ENCODE peak calls at places on chromosome 15, in seven cellular contexts. I is tibial nerve, G is cardiac fibroblast, D is AG04450, O is epithelial cell of esophagus, N is WERI-Rb-1, W is endodermal cell. L is an unnamed sample.

GRCh38 chr15:38247336-38247735 is 5.3 kb upstream of the SPRED1 start:
- DNase-seq in O (no peak), I (no peak), G (peak), N (no peak), D (no peak), W (no peak), L (no peak)

GRCh38 chr15:76533060-76533955 is 196.7 kb downstream of the ISL2 start:
- DNase-seq in I (no peak), G (peak), D (no peak), N (no peak), O (peak), W (no peak), L (no peak)

GRCh38 chr15:85889956-85890619 is 95.4 kb upstream of the KLHL25 start:
- DNase-seq in W (no peak), G (no peak), I (no peak), D (no peak), O (no peak), N (no peak), L (no peak)

GRCh38 chr15:58498821-58499580 is 67.2 kb downstream of the LIPC start:
- DNase-seq in D (peak), W (no peak), G (peak), O (peak), I (no peak), N (peak), L (no peak)

GRCh38 chr15:51848811-51849210 is 19.4 kb downstream of the TMOD3 start:
- DNase-seq in N (no peak), W (no peak), D (no peak), O (no peak), I (no peak), G (no peak), L (no peak)

GRCh38 chr15:41832875-41833274 is 5.0 kb downstream of the JMJD7 start:
- DNase-seq in O (peak), W (no peak), I (no peak), D (no peak), G (no peak), N (no peak), L (no peak)

GRCh38 chr15:57019496-57020160 is 101.2 kb downstream of the TCF12 start:
- DNase-seq in W (no peak), N (no peak), I (no peak), G (peak), D (no peak), O (peak), L (no peak)

GRCh38 chr15:69713726-69714559 is 261.3 kb downstream of the RPLP1 start:
- DNase-seq in O (no peak), I (no peak), N (no peak), W (no peak), G (no peak), D (no peak), L (no peak)

GRCh38 chr15:55481842-55482241 is 26.2 kb downstream of the DNAAF4 start:
- DNase-seq in W (no peak), I (no peak), N (no peak), D (no peak), O (no peak), G (no peak), L (no peak)

GRCh38 chr15:44435893-44436667 is 8.7 kb downstream of the CTDSPL2 start:
- DNase-seq in O (peak), W (no peak), I (no peak), N (no peak), D (no peak), G (peak), L (no peak)

GRCh38 chr15:25579127-25579526 is 140.3 kb upstream of the UBE3A start:
- DNase-seq in O (no peak), N (no peak), G (no peak), D (no peak), W (no peak), I (no peak), L (no peak)

GRCh38 chr15:65547841-65548240 is 17.6 kb downstream of the HACD3 start:
- DNase-seq in O (no peak), D (no peak), I (no peak), N (no peak), W (no peak), G (no peak), L (peak)

GRCh38 chr15:94968133-94968532 is 736.8 kb downstream of the MCTP2 start:
- DNase-seq in W (no peak), O (no peak), N (no peak), I (no peak), G (peak), D (no peak), L (no peak)

GRCh38 chr15:61459785-61460707 is 230.9 kb upstream of the RORA start:
- DNase-seq in O (peak), W (no peak), I (no peak), G (peak), D (no peak), N (peak), L (no peak)

GRCh38 chr15:45254405-45255293 is 2.6 kb downstream of the SLC28A2 start:
- DNase-seq in W (no peak), G (peak), D (peak), N (no peak), O (peak), I (no peak), L (no peak)

GRCh38 chr15:101349497-101349951 is 54.5 kb upstream of the SNRPA1 start:
- DNase-seq in W (no peak), D (no peak), N (no peak), O (peak), I (no peak), G (no peak), L (no peak)

GRCh38 chr15:70339551-70340517 is 242.1 kb upstream of the TLE3 start:
- DNase-seq in W (peak), I (no peak), O (no peak), N (peak), D (no peak), G (peak), L (no peak)

GRCh38 chr15:49889525-49889924 is 229.5 kb downstream of the ATP8B4 start:
- DNase-seq in N (no peak), O (no peak), D (no peak), I (no peak), G (no peak), W (no peak), L (no peak)

GRCh38 chr15:90060797-90061196 is 41.5 kb downstream of the IDH2 start:
- DNase-seq in N (no peak), O (peak), D (no peak), W (no peak), I (no peak), G (peak), L (no peak)

GRCh38 chr15:31317980-31318342 is 8.7 kb upstream of the KLF13 start:
- DNase-seq in O (no peak), I (no peak), G (no peak), D (no peak), N (no peak), W (no peak), L (no peak)

GRCh38 chr15:90664650-90665287 is 52.4 kb upstream of the BLM start:
- DNase-seq in N (peak), I (no peak), G (peak), O (peak), W (no peak), D (no peak), L (no peak)

GRCh38 chr15:43769584-43770228 is 7.1 kb downstream of the ELL3 start:
- DNase-seq in I (no peak), O (peak), N (peak), D (peak), W (peak), G (peak), L (no peak)

GRCh38 chr15:29061746-29062660 is 176.2 kb downstream of the APBA2 start:
- DNase-seq in I (no peak), G (no peak), W (peak), N (no peak), O (no peak), D (no peak), L (no peak)

GRCh38 chr15:71638876-71639275 is 171.5 kb upstream of the NR2E3 start:
- DNase-seq in N (no peak), G (no peak), D (no peak), W (no peak), O (no peak), I (no peak), L (no peak)

GRCh38 chr15:51926808-51927207 is 44.8 kb downstream of the LEO1 start:
- DNase-seq in G (no peak), N (no peak), W (no peak), O (no peak), I (no peak), D (no peak), L (no peak)

GRCh38 chr15:56019060-56019793 is 25.8 kb upstream of the NEDD4 start:
- DNase-seq in G (no peak), D (no peak), O (peak), W (no peak), N (no peak), I (no peak), L (no peak)

GRCh38 chr15:81085213-81085612 is 48.9 kb upstream of the CFAP161 start:
- DNase-seq in W (no peak), O (no peak), G (no peak), D (no peak), I (no peak), N (no peak), L (no peak)

GRCh38 chr15:63908281-63908680 is 74.5 kb upstream of the HERC1 start:
- DNase-seq in O (no peak), W (no peak), I (no peak), G (no peak), D (no peak), N (no peak), L (no peak)

GRCh38 chr15:69893863-69894262 is 203.9 kb downstream of the TLE3 start:
- DNase-seq in W (peak), D (no peak), I (no peak), O (no peak), G (peak), N (peak), L (no peak)

GRCh38 chr15:69375151-69375790 is 38.9 kb upstream of the KIF23 start:
- DNase-seq in O (no peak), W (no peak), D (no peak), I (no peak), G (no peak), N (no peak), L (no peak)

GRCh38 chr15:59439571-59439970 is 1.6 kb downstream of the FAM81A start:
- DNase-seq in G (no peak), N (no peak), O (no peak), W (no peak), D (no peak), I (no peak), L (no peak)

GRCh38 chr15:43912991-43913927 is 86.5 kb downstream of the WDR76 start:
- DNase-seq in W (no peak), N (no peak), D (peak), O (peak), G (peak), I (no peak), L (peak)

GRCh38 chr15:43127752-43128151 is 5.6 kb upstream of the TMEM62 start:
- DNase-seq in I (no peak), G (no peak), N (no peak), W (no peak), O (peak), D (no peak), L (no peak)

GRCh38 chr15:99467338-99467720 is 98.5 kb upstream of the MEF2A start:
- DNase-seq in N (no peak), D (no peak), G (no peak), I (no peak), W (no peak), O (no peak), L (no peak)

GRCh38 chr15:83436513-83437158 is 10.5 kb upstream of the SH3GL3 start:
- DNase-seq in I (no peak), G (peak), O (peak), N (peak), D (no peak), W (peak), L (peak)

GRCh38 chr15:31811641-31812040 is 218.7 kb upstream of the CHRNA7 start:
- DNase-seq in G (no peak), D (no peak), I (no peak), N (no peak), W (no peak), O (no peak), L (no peak)

GRCh38 chr15:77790481-77790880 is 157.8 kb upstream of the LINGO1 start:
- DNase-seq in D (no peak), N (no peak), I (no peak), W (no peak), G (no peak), O (no peak), L (no peak)

GRCh38 chr15:77795446-77795845 is 162.7 kb upstream of the LINGO1 start:
- DNase-seq in O (no peak), W (no peak), I (no peak), D (no peak), N (no peak), G (no peak), L (no peak)

GRCh38 chr15:77786956-77787355 is 154.2 kb upstream of the LINGO1 start:
- DNase-seq in O (no peak), D (no peak), G (no peak), N (no peak), I (no peak), W (no peak), L (no peak)

GRCh38 chr15:77796046-77796729 is 163.5 kb upstream of the LINGO1 start:
- DNase-seq in D (no peak), N (no peak), O (no peak), G (no peak), I (no peak), W (no peak), L (no peak)

DNA sequence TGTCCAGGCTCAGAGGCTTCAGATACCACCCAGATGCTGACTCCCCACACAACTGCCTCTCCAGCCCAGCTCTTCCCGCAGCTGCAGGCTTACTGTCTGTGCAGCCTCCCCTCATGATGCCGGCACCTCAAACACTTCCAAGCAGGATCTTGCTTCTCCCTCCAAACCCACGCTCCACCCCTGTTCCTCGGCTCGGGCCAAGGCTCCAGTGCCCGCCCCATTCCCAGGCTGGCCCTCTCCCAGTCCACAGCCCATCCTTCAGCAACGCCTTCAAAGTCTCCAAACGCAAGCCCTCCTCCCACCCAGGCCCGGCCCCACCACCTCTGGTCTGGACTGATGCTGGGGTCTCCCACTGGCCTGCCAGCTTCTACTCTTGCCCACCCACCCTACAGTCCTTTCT is 159.3 kb upstream of the LINGO1 start:
- DNase-seq in I (no peak), W (no peak), O (no peak), N (no peak), G (no peak), D (no peak), L (no peak)
- H3K4me3 ChIP-seq in I (no peak), W (no peak), O (no peak), N (no peak), G (no peak), D (no peak), L (no peak)

DNA sequence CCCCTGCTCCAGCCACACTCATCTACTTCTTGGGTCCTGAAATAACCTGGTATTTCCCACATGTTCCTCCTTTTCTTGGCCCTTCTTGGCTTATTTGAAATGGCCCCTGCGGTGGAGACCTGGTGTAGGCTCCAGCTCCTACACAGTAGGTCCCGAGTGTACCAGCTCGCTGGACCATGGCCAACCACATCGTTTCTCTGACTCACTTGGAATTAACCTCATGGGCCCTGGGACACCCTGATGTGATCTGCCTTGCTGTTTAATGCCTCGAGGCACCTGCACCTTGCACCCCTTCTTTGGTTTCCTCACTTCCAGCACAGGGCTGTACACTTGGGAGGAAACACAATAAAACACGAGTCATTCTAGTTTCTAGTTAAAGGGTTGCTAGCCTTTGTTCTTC is 60.3 kb downstream of the FEM1B start:
- DNase-seq in O (peak), N (no peak), W (no peak), I (no peak), G (peak), D (no peak), L (no peak)
- TF ChIP-seq CTCF in O (no peak), N (no peak), W (no peak), I (no peak), G (no peak), D (no peak), L (no peak)

DNA sequence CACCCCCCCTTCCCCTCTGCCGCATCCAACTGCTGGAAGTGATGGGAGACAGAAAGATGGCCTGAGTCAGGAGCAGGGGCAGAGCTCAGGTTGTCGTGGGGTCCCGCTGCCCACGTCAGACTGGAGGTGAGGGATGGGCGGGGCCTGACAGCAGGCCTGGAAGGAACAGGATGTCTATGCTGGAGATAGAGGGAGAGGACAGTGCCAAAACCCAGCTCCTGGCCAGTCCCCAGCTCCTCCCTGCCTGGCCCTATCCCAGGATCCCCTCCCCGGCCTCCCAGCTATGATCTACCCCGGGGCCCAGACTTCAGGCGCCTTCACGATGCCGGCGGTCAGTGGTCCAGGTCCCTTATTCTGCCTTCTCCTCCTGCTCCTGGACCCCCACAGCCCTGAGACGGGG is at the start of gene LMAN1L:
- DNase-seq in N (no peak), I (no peak), O (no peak), G (no peak), D (no peak), W (no peak), L (no peak)
- H3K4me3 ChIP-seq in N (no peak), I (no peak), O (no peak), G (no peak), D (no peak), W (no peak), L (no peak)

DNA sequence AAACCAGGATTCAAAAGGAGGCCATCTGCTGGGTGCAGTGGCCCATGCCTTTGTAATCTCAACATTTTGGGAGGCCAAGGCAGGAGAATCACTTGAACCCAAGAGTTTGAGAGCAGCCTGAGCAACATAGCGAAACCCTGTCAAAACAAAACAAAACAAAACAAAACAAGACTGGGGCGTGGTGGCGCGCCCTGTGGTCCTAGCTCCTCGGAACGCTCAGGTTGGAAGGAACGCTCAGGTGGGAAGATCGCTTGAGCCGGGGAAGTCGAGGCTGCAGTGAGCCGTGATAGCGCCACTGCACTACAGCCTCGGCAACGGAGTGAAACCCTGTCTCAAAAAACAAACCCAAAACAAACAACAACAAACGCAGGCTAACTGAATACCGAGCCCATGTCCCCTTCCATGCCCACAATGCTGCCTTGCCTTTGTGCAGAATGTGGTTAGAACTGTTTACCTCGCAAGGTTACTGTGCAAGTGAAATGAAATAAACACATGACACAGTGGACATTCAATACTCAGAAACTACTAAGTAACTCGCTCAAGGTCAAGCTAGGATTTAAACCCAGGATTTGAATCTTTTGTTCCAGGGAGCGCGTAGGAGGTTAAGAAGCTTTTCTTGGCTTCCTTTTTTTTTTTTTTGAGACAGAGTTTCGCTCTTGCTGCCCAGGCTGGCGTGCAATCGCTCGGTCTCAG is 766 bp upstream of the EMC4 start:
- DNase-seq in D (no peak), N (peak), I (no peak), W (no peak), G (no peak), O (no peak), L (no peak)
- TF ChIP-seq CTCF in D (no peak), N (no peak), I (no peak), W (no peak), G (no peak), O (no peak), L (no peak)

DNA sequence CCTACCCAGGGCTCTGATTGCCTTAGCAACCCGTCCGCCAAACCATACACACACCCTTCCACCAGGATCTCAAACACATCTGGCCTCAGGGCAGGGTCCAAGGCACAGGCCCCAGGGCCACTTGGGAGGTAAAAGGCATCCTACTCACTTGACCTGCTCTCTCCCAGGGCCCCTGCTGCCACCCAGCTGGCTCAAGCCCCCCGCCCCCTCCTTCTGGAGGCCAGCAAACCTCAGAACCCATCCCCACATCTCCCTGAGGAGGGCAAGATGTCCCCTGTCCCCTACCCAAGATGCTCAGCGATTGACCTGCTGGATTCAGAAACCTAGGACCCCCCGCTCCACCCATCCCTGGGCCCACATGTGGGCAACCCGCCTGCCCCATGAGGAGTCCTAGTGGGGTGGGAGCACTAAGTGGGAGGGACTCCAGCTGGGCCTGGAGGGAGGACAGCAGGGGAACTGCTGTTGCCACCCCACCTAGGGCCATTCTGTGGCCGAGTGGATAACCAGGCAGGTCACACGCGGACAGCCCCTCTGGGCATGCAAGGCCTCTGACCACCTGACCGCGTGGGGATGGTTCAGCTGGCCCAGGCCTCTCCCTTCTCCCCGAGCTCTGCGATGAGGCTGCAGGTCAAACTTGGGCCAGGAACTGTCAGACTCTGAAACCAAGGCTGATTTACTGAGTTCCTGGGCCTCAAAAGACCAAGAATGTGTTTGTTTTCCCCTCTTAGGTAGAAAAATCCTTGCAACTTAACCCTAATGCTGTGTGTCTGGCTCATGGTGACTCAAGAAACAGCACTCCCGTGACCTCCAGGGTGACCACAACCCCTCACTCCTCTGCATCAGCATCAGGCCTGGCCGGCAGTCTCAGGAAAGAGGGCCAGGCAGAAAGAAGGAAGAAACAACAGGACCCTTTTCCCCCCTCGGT is 4.2 kb downstream of the MFGE8 start:
- DNase-seq in G (peak), D (no peak), W (no peak), I (no peak), N (no peak), O (no peak), L (no peak)
- H3K4me3 ChIP-seq in G (no peak), D (peak), W (no peak), I (no peak), N (no peak), O (no peak), L (no peak)

GRCh38 chr15:77871838-77872371 is 205.6 kb downstream of the TBC1D2B start:
- DNase-seq in O (no peak), G (no peak), I (no peak), N (peak), D (no peak), W (peak), L (no peak)
- TF ChIP-seq CTCF in O (no peak), G (peak), I (no peak), N (peak), D (no peak), W (peak), L (peak)

L was measured in retinal pigment epithelial cell.